ENCODE peak calls at places on chromosome 6, in four cellular contexts. K is GM12878, P is K562, V is HepG2. Z is an unnamed sample.

GRCh38 chr6:11279213-11279780 is 46.8 kb upstream of the NEDD9 start:
- DNase-seq in K (no peak), P (no peak), V (no peak), Z (no peak)

GRCh38 chr6:3776881-3777507 is 25.5 kb upstream of the PXDC1 start:
- DNase-seq in K (no peak), P (no peak), V (peak; percentile 57), Z (no peak)

GRCh38 chr6:124870611-124871201 is 91.5 kb upstream of the RNF217 start:
- DNase-seq in K (no peak), P (peak; percentile 50), V (peak; percentile 14), Z (no peak)

GRCh38 chr6:53917464-53917842 is 122.6 kb downstream of the LRRC1 start:
- DNase-seq in K (no peak), P (no peak), V (no peak), Z (no peak)

GRCh38 chr6:170134077-170135040 is 156.5 kb downstream of the DLL1 start:
- DNase-seq in K (no peak), P (no peak), V (no peak), Z (no peak)

GRCh38 chr6:31114540-31114876 is at the start of gene PSORS1C1:
- DNase-seq in K (no peak), P (no peak), V (peak; percentile 49), Z (no peak)

GRCh38 chr6:117441824-117442264 is 16.1 kb upstream of the ROS1 start:
- DNase-seq in K (no peak), P (no peak), V (peak; percentile 97), Z (no peak)

GRCh38 chr6:157631388-157631787 is 191.7 kb upstream of the SNX9 start:
- DNase-seq in K (no peak), P (no peak), V (no peak), Z (no peak)

GRCh38 chr6:27517238-27517637 is 44.3 kb upstream of the ZNF184 start:
- DNase-seq in K (no peak), P (no peak), V (no peak), Z (no peak)

GRCh38 chr6:80249897-80250296 is 143.4 kb downstream of the BCKDHB start:
- DNase-seq in K (no peak), P (peak; percentile 49), V (no peak), Z (no peak)

GRCh38 chr6:137804647-137805046 is 62.4 kb upstream of the TNFAIP3 start:
- DNase-seq in K (no peak), P (no peak), V (no peak), Z (no peak)

GRCh38 chr6:22153384-22154158 is 143.3 kb downstream of the PRL start:
- DNase-seq in K (no peak), P (no peak), V (no peak), Z (no peak)

GRCh38 chr6:111872521-111873177 is 603 bp downstream of the FYN start:
- DNase-seq in K (no peak), P (peak; percentile 19), V (no peak), Z (peak; percentile 59)

GRCh38 chr6:136113736-136114173 is 136.4 kb downstream of the MTFR2 start:
- DNase-seq in K (no peak), P (no peak), V (no peak), Z (peak; percentile 17)

GRCh38 chr6:81933648-81934047 is 181.2 kb upstream of the TENT5A start:
- DNase-seq in K (no peak), P (no peak), V (peak; percentile 32), Z (no peak)

GRCh38 chr6:44217332-44218143 is 812 bp downstream of the MYMX start:
- DNase-seq in K (no peak), P (no peak), V (no peak), Z (peak; percentile 64)

GRCh38 chr6:7004581-7005297 is 103.0 kb upstream of the RREB1 start:
- DNase-seq in K (no peak), P (no peak), V (no peak), Z (no peak)

GRCh38 chr6:70415247-70415646 is 1.9 kb downstream of the FAM135A start:
- DNase-seq in K (no peak), P (no peak), V (no peak), Z (no peak)

GRCh38 chr6:36977470-36977941 is 8.5 kb downstream of the MTCH1 start:
- DNase-seq in K (no peak), P (peak; percentile 67), V (no peak), Z (peak; percentile 40)

GRCh38 chr6:170505306-170505705 is 47.8 kb downstream of the PSMB1 start:
- DNase-seq in K (no peak), P (no peak), V (no peak), Z (no peak)

GRCh38 chr6:92159046-92159445 is 1260.3 kb downstream of the EPHA7 start:
- DNase-seq in K (no peak), P (no peak), V (no peak), Z (no peak)

GRCh38 chr6:81166770-81167169 is 585.7 kb downstream of the TENT5A start:
- DNase-seq in K (no peak), P (no peak), V (no peak), Z (no peak)

GRCh38 chr6:30998785-30999184 is 11.5 kb upstream of the MUC22 start:
- DNase-seq in K (no peak), P (no peak), V (no peak), Z (no peak)

GRCh38 chr6:127635091-127635490 is 58.1 kb downstream of the C6orf58 start:
- DNase-seq in K (no peak), P (no peak), V (no peak), Z (no peak)

GRCh38 chr6:127634178-127634577 is 57.2 kb downstream of the C6orf58 start:
- DNase-seq in K (no peak), P (no peak), V (no peak), Z (no peak)

GRCh38 chr6:127641905-127642304 is 64.9 kb downstream of the C6orf58 start:
- DNase-seq in K (no peak), P (peak; percentile 0), V (peak; percentile 26), Z (peak; percentile 31)

DNA sequence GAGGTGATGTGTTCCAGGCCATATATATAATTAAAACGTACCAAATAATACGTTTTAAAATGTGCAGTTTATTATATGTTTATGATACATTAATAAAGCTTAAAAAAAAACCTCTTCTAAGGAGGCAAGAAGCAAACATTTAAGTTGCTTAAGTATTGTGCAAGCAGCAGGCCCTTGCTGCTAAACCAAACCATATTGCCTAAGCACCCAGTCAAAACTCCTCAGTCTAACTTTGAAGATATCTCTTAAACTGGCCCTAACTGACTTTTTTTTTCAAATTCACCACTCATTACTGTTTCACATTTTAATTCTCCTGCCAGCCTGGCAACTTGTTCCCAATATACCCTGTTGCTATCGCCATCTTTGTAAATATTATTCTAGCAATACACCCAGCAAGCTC is 60.9 kb downstream of the C6orf58 start:
- DNase-seq in K (no peak), P (no peak), V (no peak), Z (no peak)
- TF ChIP-seq SP1 in K (no peak), P (no peak), V (no peak), Z (no peak)

DNA sequence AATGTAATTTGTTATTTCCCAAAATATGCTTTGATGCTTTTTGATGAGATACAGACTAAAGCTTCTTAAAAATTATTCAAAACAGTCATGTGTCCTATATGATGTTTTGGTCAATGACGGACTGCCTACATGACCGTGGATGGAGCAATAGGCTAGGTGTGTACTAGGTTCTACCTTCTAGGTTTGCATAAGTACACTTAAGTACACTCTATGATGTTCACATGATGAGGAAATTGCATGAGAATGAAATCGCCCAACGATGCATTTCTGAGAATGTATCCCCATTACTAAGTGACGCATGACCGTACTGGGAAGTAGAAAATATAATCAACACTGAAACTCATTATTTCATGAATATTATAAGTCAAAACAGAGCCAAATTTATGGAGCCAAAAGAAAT is 151.3 kb upstream of the UST start:
- DNase-seq in K (no peak), P (no peak), V (no peak), Z (no peak)
- TF ChIP-seq CBFB in K (no peak), P (no peak), V (no peak), Z (no peak)

GRCh38 chr6:162344935-162345599 is 382.5 kb downstream of the PRKN start:
- DNase-seq in K (no peak), P (no peak), V (no peak), Z (no peak)
- TF ChIP-seq SP1 in K (no peak), P (no peak), V (no peak), Z (no peak)

GRCh38 chr6:166507380-166507779 is 79.1 kb downstream of the RAMACL start:
- DNase-seq in K (no peak), P (no peak), V (no peak), Z (no peak)
- TF ChIP-seq CBFB in K (no peak), P (no peak), V (no peak), Z (no peak)

GRCh38 chr6:18387061-18387721 is at the start of gene RNF144B:
- DNase-seq in K (peak; percentile 13), P (no peak), V (peak; percentile 94), Z (peak; percentile 86)

GRCh38 chr6:18390476-18390875 is 3.3 kb downstream of the RNF144B start:
- DNase-seq in K (no peak), P (no peak), V (no peak), Z (no peak)

GRCh38 chr6:18388252-18388651 is 1.1 kb downstream of the RNF144B start:
- DNase-seq in K (no peak), P (no peak), V (no peak), Z (no peak)

GRCh38 chr6:18389479-18389878 is 2.3 kb downstream of the RNF144B start:
- DNase-seq in K (no peak), P (no peak), V (no peak), Z (no peak)

DNA sequence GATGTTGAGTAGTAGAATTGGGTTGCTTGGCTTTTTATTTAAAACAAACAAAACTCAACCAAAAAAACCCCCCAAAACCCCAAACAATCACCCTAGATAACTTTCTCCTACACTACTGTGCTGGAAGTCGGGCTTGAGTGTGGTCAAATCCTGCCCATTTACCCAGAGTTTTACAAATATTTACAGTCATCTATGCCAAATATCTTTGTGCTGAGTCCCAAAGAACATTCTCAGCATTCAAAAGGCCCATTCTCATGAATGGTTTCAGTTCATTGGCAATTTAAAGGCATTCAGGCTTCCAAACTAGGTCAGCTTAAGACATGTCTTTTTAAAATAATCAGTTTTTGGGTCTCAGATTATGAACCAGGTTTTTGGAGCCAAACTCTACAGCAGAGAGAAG is 1.8 kb downstream of the RNF144B start:
- DNase-seq in K (no peak), P (no peak), V (peak; percentile 82), Z (no peak)
- TF ChIP-seq SP1 in K (no peak), P (no peak), V (no peak), Z (no peak)

GRCh38 chr6:109117346-109118035 is 22.2 kb downstream of the CEP57L1 start:
- DNase-seq in K (peak; percentile 85), P (no peak), V (peak; percentile 10), Z (no peak)
- TF ChIP-seq CBFB in K (no peak), P (no peak), V (no peak), Z (no peak)

Z was measured in WTC11.